ENCODE peak calls at places on chromosome 9, in ten cellular contexts. L is esophagus muscularis mucosa, X is K562, C is GM12878, N is stomach, H is breast epithelium, G is HepG2, V is A549, M is tibial nerve, O is uterus. B is an unnamed sample.
A peak's percentile ranks its signal among the peaks of the same experiment; 100 is the strongest.

GRCh38 chr9:20962487-20962886 is 69.0 kb downstream of the HACD4 start:
- DNase-seq in L (no peak), X (no peak), C (no peak), N (no peak), H (no peak), G (no peak), V (no peak), M (no peak), O (no peak), B (no peak)

GRCh38 chr9:74887041-74887980 is at the start of gene TRPM6:
- DNase-seq in L (no peak), X (peak; percentile 9), C (no peak), N (peak; percentile 77), H (peak; percentile 72), G (peak; percentile 66), V (peak; percentile 77), M (peak; percentile 64), O (peak; percentile 73), B (peak; percentile 85)

GRCh38 chr9:129482521-129483466 is 138.1 kb downstream of the C9orf50 start:
- DNase-seq in L (peak; percentile 97), X (peak; percentile 87), C (no peak), N (peak; percentile 92), H (peak; percentile 87), G (no peak), V (peak; percentile 86), M (peak; percentile 95), O (peak; percentile 96), B (peak; percentile 87)

GRCh38 chr9:94872921-94873511 is 146.5 kb downstream of the AOPEP start:
- DNase-seq in L (no peak), X (no peak), C (no peak), N (no peak), H (no peak), G (no peak), V (no peak), M (no peak), O (peak; percentile 65), B (no peak)

GRCh38 chr9:14400658-14400995 is 86.7 kb upstream of the NFIB start:
- DNase-seq in L (no peak), X (peak; percentile 48), C (no peak), N (peak; percentile 31), H (peak; percentile 26), G (peak; percentile 35), V (peak; percentile 67), M (peak; percentile 40), O (peak; percentile 48), B (no peak)

GRCh38 chr9:8653855-8654254 is 854.3 kb upstream of the DMAC1 start:
- DNase-seq in L (no peak), X (no peak), C (no peak), N (no peak), H (no peak), G (no peak), V (no peak), M (no peak), O (no peak), B (no peak)

GRCh38 chr9:103798620-103799019 is 295.5 kb upstream of the SMC2 start:
- DNase-seq in L (no peak), X (no peak), C (peak; percentile 37), N (no peak), H (no peak), G (peak; percentile 1), V (peak; percentile 64), M (no peak), O (no peak), B (no peak)

GRCh38 chr9:110048473-110048975 is 159.4 kb downstream of the C9orf152 start:
- DNase-seq in L (peak; percentile 94), X (peak; percentile 52), C (peak; percentile 56), N (peak; percentile 73), H (peak; percentile 26), G (no peak), V (peak; percentile 47), M (peak; percentile 60), O (peak; percentile 84), B (peak; percentile 93)

GRCh38 chr9:115590016-115590415 is 472.1 kb upstream of the TNC start:
- DNase-seq in L (no peak), X (no peak), C (no peak), N (no peak), H (peak; percentile 28), G (no peak), V (peak; percentile 77), M (peak; percentile 79), O (peak; percentile 31), B (no peak)

GRCh38 chr9:33698267-33698666 is 97.1 kb upstream of the PRSS3 start:
- DNase-seq in L (no peak), X (no peak), C (no peak), N (no peak), H (no peak), G (no peak), V (no peak), M (no peak), O (no peak), B (no peak)

GRCh38 chr9:91101598-91102168 is 260.0 kb downstream of the AUH start:
- DNase-seq in L (no peak), X (no peak), C (no peak), N (peak; percentile 45), H (peak; percentile 24), G (no peak), V (no peak), M (no peak), O (no peak), B (peak; percentile 93)

GRCh38 chr9:131942076-131942720 is 137.5 kb downstream of the MED27 start:
- DNase-seq in L (no peak), X (no peak), C (no peak), N (no peak), H (no peak), G (no peak), V (no peak), M (no peak), O (no peak), B (no peak)

GRCh38 chr9:131934673-131935072 is 145.0 kb downstream of the MED27 start:
- DNase-seq in L (no peak), X (no peak), C (no peak), N (no peak), H (no peak), G (no peak), V (no peak), M (no peak), O (no peak), B (no peak)

DNA sequence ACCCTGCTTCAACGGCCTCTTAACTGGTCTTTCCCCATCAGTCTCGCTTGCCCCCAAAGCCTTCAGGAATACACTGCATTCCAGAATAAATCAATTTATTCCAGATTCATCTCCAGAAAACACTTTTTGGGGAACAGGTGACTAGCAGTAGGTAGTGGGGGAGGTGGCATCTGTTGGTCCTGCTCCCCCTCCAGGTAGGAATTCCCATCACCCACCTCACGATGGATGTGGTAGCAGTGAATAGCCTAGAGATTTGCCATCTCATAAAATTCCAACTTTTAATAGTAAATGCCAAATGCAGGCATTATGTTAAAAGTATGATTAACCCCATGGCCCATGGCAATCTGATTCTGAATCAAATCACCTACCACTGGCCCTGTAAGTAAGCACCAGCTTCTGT is 142.7 kb downstream of the MED27 start:
- DNase-seq in L (no peak), X (no peak), C (no peak), N (no peak), H (no peak), G (no peak), V (no peak), M (no peak), O (no peak), B (no peak)
- TF ChIP-seq CTCF in L (no peak), X (no peak), C (no peak), N (no peak), H (no peak), G (no peak), V (no peak), M (no peak), O (no peak), B (no peak)

GRCh38 chr9:2178034-2178734 is 163.0 kb downstream of the SMARCA2 start:
- DNase-seq in L (no peak), X (no peak), C (no peak), N (no peak), H (peak; percentile 33), G (no peak), V (no peak), M (no peak), O (no peak), B (no peak)

GRCh38 chr9:2181794-2182193 is 166.6 kb downstream of the SMARCA2 start:
- DNase-seq in L (no peak), X (peak; percentile 25), C (no peak), N (peak; percentile 32), H (no peak), G (no peak), V (peak; percentile 34), M (no peak), O (no peak), B (peak; percentile 55)

GRCh38 chr9:2180704-2181103 is 165.6 kb downstream of the SMARCA2 start:
- DNase-seq in L (no peak), X (no peak), C (no peak), N (no peak), H (no peak), G (no peak), V (no peak), M (no peak), O (no peak), B (no peak)

GRCh38 chr9:2180171-2180570 is 165.0 kb downstream of the SMARCA2 start:
- DNase-seq in L (no peak), X (no peak), C (no peak), N (no peak), H (no peak), G (no peak), V (no peak), M (no peak), O (no peak), B (no peak)

GRCh38 chr9:2179557-2179956 is 164.4 kb downstream of the SMARCA2 start:
- DNase-seq in L (no peak), X (no peak), C (no peak), N (no peak), H (no peak), G (no peak), V (no peak), M (no peak), O (no peak), B (no peak)
- TF ChIP-seq POLR2A in L (no peak), X (no peak), C (no peak), N (no peak), H (no peak), G (no peak), V (no peak), M (no peak), O (no peak), B (no peak)

GRCh38 chr9:86958203-86958602 is 10.9 kb upstream of the GAS1 start:
- DNase-seq in L (no peak), X (no peak), C (no peak), N (no peak), H (no peak), G (no peak), V (no peak), M (no peak), O (no peak), B (no peak)
- H3K4me1 ChIP-seq in L (no peaks in the 10 kb centered on the region), X (no peaks in the 10 kb centered on the region), C (no peaks in the 10 kb centered on the region), N (peaks cover 11% of the 10 kb centered on the region), H (no peaks in the 10 kb centered on the region), G (no peaks in the 10 kb centered on the region), V (no peaks in the 10 kb centered on the region), M (no peaks in the 10 kb centered on the region), O (no peaks in the 10 kb centered on the region), B (no peaks in the 10 kb centered on the region)

DNA sequence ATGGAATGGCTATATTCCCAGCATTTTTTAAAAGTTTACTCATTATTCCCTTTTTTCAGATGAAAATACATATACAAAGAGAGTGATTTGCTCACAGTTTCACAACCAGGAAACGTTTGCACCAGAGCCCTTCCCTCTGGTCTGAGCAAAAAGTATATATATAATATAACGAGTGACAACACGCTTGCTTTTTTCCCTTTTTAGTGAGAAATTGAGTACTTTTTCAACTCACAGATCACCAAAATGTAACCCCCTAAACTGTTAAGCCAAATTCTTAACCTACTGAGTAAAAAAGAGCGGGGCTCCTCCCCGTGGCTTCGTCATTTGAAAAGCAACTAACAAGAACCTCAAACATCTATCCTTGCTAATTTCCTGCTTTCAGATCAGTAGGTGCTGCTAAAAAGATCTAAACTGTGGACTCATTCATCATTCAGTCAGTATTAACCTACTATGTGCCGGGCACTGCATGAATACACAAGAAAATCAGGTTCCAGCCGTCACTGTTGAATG is 955 bp upstream of the PTBP3 start:
- DNase-seq in L (no peak), X (no peak), C (no peak), N (no peak), H (no peak), G (peak; percentile 35), V (peak; percentile 51), M (peak; percentile 15), O (no peak), B (no peak)
- TF ChIP-seq CTCF in L (no peak), X (no peak), C (no peak), N (no peak), H (no peak), G (no peak), V (no peak), M (no peak), O (no peak), B (no peak)

B was measured in Peyer's patch.